ENCODE peak calls at places on chromosomes 7 and 10, in six cellular contexts. One of them, this sample, is unnamed.

GRCh38 chr10:8986975-8987374 is 932.5 kb downstream of the GATA3 start:
- DNase-seq in occipital lobe: no peak
- DNase-seq in stimulated activated CD8-positive, alpha-beta memory T cell treated with anti-CD3 and anti-CD28 coated beads, Interleukin-2, amount 100 ng/mL, for 1 hour: no peak
- DNase-seq in NAMALWA: no peak
- DNase-seq in nephron progenitor cell: no peak
- DNase-seq in ELR: no peak
- DNase-seq in this sample: no peak

GRCh38 chr7:133315332-133316040 is 62.6 kb downstream of the EXOC4 start:
- DNase-seq in nephron progenitor cell: no peak
- DNase-seq in NAMALWA: no peak
- DNase-seq in ELR: peak
- DNase-seq in occipital lobe: no peak
- DNase-seq in stimulated activated CD8-positive, alpha-beta memory T cell treated with anti-CD3 and anti-CD28 coated beads, Interleukin-2, amount 100 ng/mL, for 1 hour: no peak
- DNase-seq in this sample: no peak

GRCh38 chr7:89385414-89385813 is 589.9 kb upstream of the TEX47 start:
- DNase-seq in stimulated activated CD8-positive, alpha-beta memory T cell treated with anti-CD3 and anti-CD28 coated beads, Interleukin-2, amount 100 ng/mL, for 1 hour: no peak
- DNase-seq in occipital lobe: no peak
- DNase-seq in NAMALWA: no peak
- DNase-seq in nephron progenitor cell: no peak
- DNase-seq in ELR: no peak
- DNase-seq in this sample: no peak

GRCh38 chr10:49508654-49509053 is 30.3 kb downstream of the ERCC6 start:
- DNase-seq in NAMALWA: no peak
- DNase-seq in occipital lobe: no peak
- DNase-seq in ELR: no peak
- DNase-seq in stimulated activated CD8-positive, alpha-beta memory T cell treated with anti-CD3 and anti-CD28 coated beads, Interleukin-2, amount 100 ng/mL, for 1 hour: no peak
- DNase-seq in nephron progenitor cell: no peak
- DNase-seq in this sample: no peak

GRCh38 chr10:103554488-103555320 is 61.2 kb downstream of the NEURL1 start:
- DNase-seq in stimulated activated CD8-positive, alpha-beta memory T cell treated with anti-CD3 and anti-CD28 coated beads, Interleukin-2, amount 100 ng/mL, for 1 hour: no peak
- DNase-seq in occipital lobe: peak
- DNase-seq in NAMALWA: no peak
- DNase-seq in nephron progenitor cell: peak
- DNase-seq in ELR: peak
- DNase-seq in this sample: peak

GRCh38 chr7:47377741-47378140 is 204.2 kb downstream of the TNS3 start:
- DNase-seq in ELR: no peak
- DNase-seq in occipital lobe: no peak
- DNase-seq in NAMALWA: no peak
- DNase-seq in stimulated activated CD8-positive, alpha-beta memory T cell treated with anti-CD3 and anti-CD28 coated beads, Interleukin-2, amount 100 ng/mL, for 1 hour: no peak
- DNase-seq in nephron progenitor cell: no peak
- DNase-seq in this sample: no peak

GRCh38 chr7:88429382-88429781 is 122.7 kb upstream of the STEAP4 start:
- DNase-seq in nephron progenitor cell: no peak
- DNase-seq in occipital lobe: no peak
- DNase-seq in NAMALWA: no peak
- DNase-seq in stimulated activated CD8-positive, alpha-beta memory T cell treated with anti-CD3 and anti-CD28 coated beads, Interleukin-2, amount 100 ng/mL, for 1 hour: no peak
- DNase-seq in ELR: peak
- DNase-seq in this sample: no peak

GRCh38 chr10:131166486-131166885 is 145.0 kb downstream of the TCERG1L start:
- DNase-seq in ELR: no peak
- DNase-seq in nephron progenitor cell: no peak
- DNase-seq in occipital lobe: no peak
- DNase-seq in NAMALWA: no peak
- DNase-seq in stimulated activated CD8-positive, alpha-beta memory T cell treated with anti-CD3 and anti-CD28 coated beads, Interleukin-2, amount 100 ng/mL, for 1 hour: no peak
- DNase-seq in this sample: no peak

GRCh38 chr10:82981137-82981723 is 1106.2 kb downstream of the NRG3 start:
- DNase-seq in ELR: peak
- DNase-seq in stimulated activated CD8-positive, alpha-beta memory T cell treated with anti-CD3 and anti-CD28 coated beads, Interleukin-2, amount 100 ng/mL, for 1 hour: no peak
- DNase-seq in NAMALWA: no peak
- DNase-seq in occipital lobe: no peak
- DNase-seq in nephron progenitor cell: no peak
- DNase-seq in this sample: no peak

GRCh38 chr7:117238472-117238871 is 84.4 kb downstream of the WNT2 start:
- DNase-seq in nephron progenitor cell: no peak
- DNase-seq in NAMALWA: no peak
- DNase-seq in ELR: no peak
- DNase-seq in occipital lobe: no peak
- DNase-seq in stimulated activated CD8-positive, alpha-beta memory T cell treated with anti-CD3 and anti-CD28 coated beads, Interleukin-2, amount 100 ng/mL, for 1 hour: no peak
- DNase-seq in this sample: no peak

GRCh38 chr10:57430376-57430775 is 837.3 kb downstream of the IPMK start:
- DNase-seq in ELR: no peak
- DNase-seq in stimulated activated CD8-positive, alpha-beta memory T cell treated with anti-CD3 and anti-CD28 coated beads, Interleukin-2, amount 100 ng/mL, for 1 hour: no peak
- DNase-seq in nephron progenitor cell: no peak
- DNase-seq in NAMALWA: no peak
- DNase-seq in occipital lobe: no peak
- DNase-seq in this sample: no peak

GRCh38 chr10:67119648-67120047 is 193.8 kb downstream of the LRRTM3 start:
- DNase-seq in occipital lobe: no peak
- DNase-seq in NAMALWA: no peak
- DNase-seq in ELR: no peak
- DNase-seq in nephron progenitor cell: no peak
- DNase-seq in stimulated activated CD8-positive, alpha-beta memory T cell treated with anti-CD3 and anti-CD28 coated beads, Interleukin-2, amount 100 ng/mL, for 1 hour: no peak
- DNase-seq in this sample: no peak

GRCh38 chr10:51377932-51378206 is 303.6 kb downstream of the PRKG1 start:
- DNase-seq in ELR: no peak
- DNase-seq in stimulated activated CD8-positive, alpha-beta memory T cell treated with anti-CD3 and anti-CD28 coated beads, Interleukin-2, amount 100 ng/mL, for 1 hour: no peak
- DNase-seq in nephron progenitor cell: no peak
- DNase-seq in NAMALWA: no peak
- DNase-seq in occipital lobe: no peak
- DNase-seq in this sample: no peak

GRCh38 chr7:18541189-18541870 is 45.8 kb downstream of the HDAC9 start:
- DNase-seq in ELR: no peak
- DNase-seq in NAMALWA: no peak
- DNase-seq in nephron progenitor cell: no peak
- DNase-seq in occipital lobe: no peak
- DNase-seq in stimulated activated CD8-positive, alpha-beta memory T cell treated with anti-CD3 and anti-CD28 coated beads, Interleukin-2, amount 100 ng/mL, for 1 hour: no peak
- DNase-seq in this sample: no peak

GRCh38 chr10:46549171-46550075 is 7.0 kb downstream of the GPRIN2 start:
- DNase-seq in ELR: no peak
- DNase-seq in stimulated activated CD8-positive, alpha-beta memory T cell treated with anti-CD3 and anti-CD28 coated beads, Interleukin-2, amount 100 ng/mL, for 1 hour: no peak
- DNase-seq in NAMALWA: no peak
- DNase-seq in occipital lobe: no peak
- DNase-seq in nephron progenitor cell: peak
- DNase-seq in this sample: peak

GRCh38 chr10:71255817-71256660 is 43.7 kb downstream of the UNC5B start:
- DNase-seq in NAMALWA: no peak
- DNase-seq in ELR: peak
- DNase-seq in occipital lobe: peak
- DNase-seq in stimulated activated CD8-positive, alpha-beta memory T cell treated with anti-CD3 and anti-CD28 coated beads, Interleukin-2, amount 100 ng/mL, for 1 hour: no peak
- DNase-seq in nephron progenitor cell: peak
- DNase-seq in this sample: no peak

GRCh38 chr10:101062231-101063161 is 707 bp downstream of the KAZALD1 start:
- DNase-seq in nephron progenitor cell: peak
- DNase-seq in NAMALWA: no peak
- DNase-seq in occipital lobe: no peak
- DNase-seq in ELR: peak
- DNase-seq in stimulated activated CD8-positive, alpha-beta memory T cell treated with anti-CD3 and anti-CD28 coated beads, Interleukin-2, amount 100 ng/mL, for 1 hour: no peak
- DNase-seq in this sample: peak

GRCh38 chr7:44257618-44258422 is 57.0 kb downstream of the YKT6 start:
- DNase-seq in ELR: peak
- DNase-seq in stimulated activated CD8-positive, alpha-beta memory T cell treated with anti-CD3 and anti-CD28 coated beads, Interleukin-2, amount 100 ng/mL, for 1 hour: peak
- DNase-seq in occipital lobe: peak
- DNase-seq in nephron progenitor cell: peak
- DNase-seq in NAMALWA: peak
- DNase-seq in this sample: no peak